ENCODE peak calls at places on chromosome 17, in seven cellular contexts. R, G, A, E, V, X and U are unnamed samples.

GRCh38 chr17:59330314-59330942 is 1.0 kb upstream of the YPEL2 start:
- DNase-seq in R (peak), G (no peak), A (peak), E (peak), V (no peak), X (peak), U (peak)

GRCh38 chr17:47678196-47678595 is 15.8 kb upstream of the TBKBP1 start:
- DNase-seq in R (no peak), G (no peak), A (no peak), E (no peak), V (no peak), X (no peak), U (no peak)

GRCh38 chr17:7850970-7851437 is 3.9 kb upstream of the TMEM88 start:
- DNase-seq in R (no peak), G (no peak), A (no peak), E (no peak), V (peak), X (no peak), U (peak)

GRCh38 chr17:2190014-2190413 is 113.6 kb downstream of the SMG6 start:
- DNase-seq in R (no peak), G (no peak), A (no peak), E (no peak), V (no peak), X (no peak), U (no peak)

GRCh38 chr17:55005520-55005919 is 37.0 kb downstream of the STXBP4 start:
- DNase-seq in R (no peak), G (no peak), A (peak), E (no peak), V (no peak), X (peak), U (no peak)

GRCh38 chr17:44004761-44005526 is 522 bp downstream of the NAGS start:
- DNase-seq in R (peak), G (no peak), A (peak), E (no peak), V (peak), X (no peak), U (peak)

GRCh38 chr17:49375544-49375943 is 13.5 kb upstream of the ZNF652 start:
- DNase-seq in R (no peak), G (no peak), A (no peak), E (no peak), V (no peak), X (no peak), U (no peak)

GRCh38 chr17:36722121-36722902 is 120.9 kb downstream of the MRM1 start:
- DNase-seq in R (peak), G (peak), A (no peak), E (peak), V (peak), X (no peak), U (peak)

GRCh38 chr17:38786372-38786771 is 13.0 kb downstream of the PIP4K2B start:
- DNase-seq in R (no peak), G (no peak), A (no peak), E (no peak), V (no peak), X (no peak), U (no peak)

GRCh38 chr17:50240876-50241275 is 33.4 kb upstream of the TMEM92 start:
- DNase-seq in R (no peak), G (no peak), A (no peak), E (no peak), V (no peak), X (no peak), U (no peak)

GRCh38 chr17:67548693-67549092 is 169.0 kb upstream of the NOL11 start:
- DNase-seq in R (no peak), G (no peak), A (no peak), E (no peak), V (no peak), X (no peak), U (no peak)

GRCh38 chr17:49496183-49496865 is 1.2 kb downstream of the NGFR start:
- DNase-seq in R (peak), G (peak), A (no peak), E (peak), V (peak), X (peak), U (peak)

GRCh38 chr17:39429600-39429999 is 21.5 kb downstream of the MED1 start:
- DNase-seq in R (no peak), G (no peak), A (no peak), E (no peak), V (no peak), X (no peak), U (no peak)

GRCh38 chr17:37648555-37648954 is 5.3 kb upstream of the DDX52 start:
- DNase-seq in R (no peak), G (no peak), A (peak), E (no peak), V (no peak), X (peak), U (no peak)

GRCh38 chr17:20073056-20073979 is 64.2 kb downstream of the SPECC1 start:
- DNase-seq in R (peak), G (peak), A (no peak), E (no peak), V (peak), X (peak), U (peak)

GRCh38 chr17:34114174-34114573 is 140.9 kb upstream of the CCL2 start:
- DNase-seq in R (no peak), G (no peak), A (no peak), E (no peak), V (no peak), X (no peak), U (no peak)

GRCh38 chr17:81959362-81960129 is 1.4 kb downstream of the NOTUM start:
- DNase-seq in R (peak), G (peak), A (no peak), E (peak), V (peak), X (peak), U (peak)
- H3K4me3 ChIP-seq in R (peak), G (peak), A (no peak), E (peak), V (peak), X (no peak), U (no peak)

GRCh38 chr17:42531455-42532354 is 4.3 kb upstream of the NAGLU start:
- DNase-seq in R (peak), G (peak), A (peak), E (no peak), V (peak), X (peak), U (peak)
- TF ChIP-seq CTCF in R (peak), G (peak), A (peak), E (peak), V (no peak), X (peak), U (peak)

GRCh38 chr17:40556884-40557414 is 8.3 kb downstream of the CCR7 start:
- DNase-seq in R (no peak), G (no peak), A (no peak), E (no peak), V (no peak), X (no peak), U (peak)

GRCh38 chr17:40553694-40554534 is 11.4 kb downstream of the CCR7 start:
- DNase-seq in R (no peak), G (peak), A (no peak), E (no peak), V (no peak), X (no peak), U (peak)

GRCh38 chr17:40556198-40556661 is 9.0 kb downstream of the CCR7 start:
- DNase-seq in R (no peak), G (no peak), A (no peak), E (no peak), V (no peak), X (no peak), U (no peak)

GRCh38 chr17:40554646-40555295 is 10.5 kb downstream of the CCR7 start:
- DNase-seq in R (no peak), G (no peak), A (no peak), E (no peak), V (no peak), X (no peak), U (no peak)

DNA sequence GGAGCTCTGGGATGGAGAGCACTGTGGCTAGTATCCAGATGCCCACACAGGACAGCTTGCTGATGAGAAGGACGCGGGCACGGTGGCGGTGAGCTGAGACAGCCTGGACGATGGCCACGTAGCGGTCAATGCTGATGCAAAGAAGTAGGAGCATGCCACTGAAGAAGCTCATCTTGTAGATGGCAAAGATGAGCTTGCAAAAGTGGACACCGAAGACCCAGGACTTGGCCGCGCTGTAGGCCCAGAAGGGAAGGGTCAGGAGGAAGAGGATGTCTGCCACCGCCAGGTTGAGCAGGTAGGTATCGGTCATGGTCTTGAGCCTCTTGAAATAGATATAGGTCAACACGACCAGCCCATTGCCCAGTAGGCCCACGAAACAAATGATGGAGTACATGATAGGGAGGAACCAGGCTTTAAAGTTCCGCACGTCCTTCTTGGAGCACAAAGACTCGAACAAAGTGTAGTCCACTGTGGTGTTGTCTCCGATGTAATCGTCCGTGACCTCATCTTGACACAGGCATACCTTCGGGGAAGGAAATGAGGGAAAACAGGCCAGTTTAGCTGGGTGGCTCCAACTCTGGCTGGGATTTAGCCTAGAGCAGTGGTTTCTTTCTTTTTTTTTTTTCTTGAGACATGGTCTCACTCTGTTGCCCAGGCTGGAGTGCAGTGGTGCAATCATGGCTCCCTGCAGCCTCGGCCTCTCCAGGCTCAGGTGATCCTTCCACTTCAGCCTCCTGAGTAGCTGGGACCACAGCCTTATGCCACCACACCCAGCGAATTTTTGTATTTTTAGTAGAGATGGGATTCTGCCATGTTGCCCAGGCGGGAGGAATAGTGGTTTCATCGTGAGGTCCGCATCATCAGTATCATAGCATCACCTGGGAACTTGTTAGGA is 9.7 kb downstream of the CCR7 start:
- DNase-seq in R (no peak), G (no peak), A (no peak), E (no peak), V (no peak), X (no peak), U (peak)
- H3K4me3 ChIP-seq in R (no peak), G (no peak), A (no peak), E (no peak), V (no peak), X (no peak), U (no peak)

GRCh38 chr17:18045691-18046090 is 6.5 kb downstream of the GID4 start:
- DNase-seq in R (no peak), G (no peak), A (no peak), E (no peak), V (no peak), X (no peak), U (no peak)
- TF ChIP-seq CTCF in R (no peak), G (no peak), A (no peak), E (no peak), V (no peak), X (no peak), U (no peak)

DNA sequence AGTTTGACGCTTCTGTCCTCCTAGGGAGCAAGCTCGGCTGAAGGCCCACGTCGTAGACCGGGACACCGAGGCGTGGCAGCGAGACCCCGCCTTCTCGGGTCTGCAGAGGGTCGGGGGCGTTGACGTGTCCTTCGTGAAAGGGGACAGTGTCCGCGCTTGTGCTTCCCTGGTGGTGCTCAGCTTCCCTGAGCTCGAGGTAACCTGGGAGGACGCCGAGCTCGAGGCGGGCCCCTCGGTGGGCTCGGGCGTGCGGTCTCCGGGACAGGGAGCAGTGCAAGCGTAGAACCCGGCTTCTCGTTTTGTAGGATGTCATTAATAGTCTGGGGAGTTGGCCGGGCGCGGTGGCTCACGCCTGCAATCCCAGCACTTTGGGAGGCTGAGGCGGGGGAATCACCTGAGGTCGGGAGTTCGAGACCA is 667 bp downstream of the ENDOV start:
- DNase-seq in R (no peak), G (no peak), A (no peak), E (no peak), V (no peak), X (no peak), U (no peak)
- H3K4me3 ChIP-seq in R (peak), G (peak), A (peak), E (peak), V (peak), X (peak), U (peak)

GRCh38 chr17:65231086-65231485 is 93.9 kb downstream of the RGS9 start:
- DNase-seq in R (no peak), G (no peak), A (no peak), E (no peak), V (no peak), X (no peak), U (no peak)
- TF ChIP-seq CTCF in R (no peak), G (no peak), A (no peak), E (no peak), V (no peak), X (no peak), U (no peak)

DNA sequence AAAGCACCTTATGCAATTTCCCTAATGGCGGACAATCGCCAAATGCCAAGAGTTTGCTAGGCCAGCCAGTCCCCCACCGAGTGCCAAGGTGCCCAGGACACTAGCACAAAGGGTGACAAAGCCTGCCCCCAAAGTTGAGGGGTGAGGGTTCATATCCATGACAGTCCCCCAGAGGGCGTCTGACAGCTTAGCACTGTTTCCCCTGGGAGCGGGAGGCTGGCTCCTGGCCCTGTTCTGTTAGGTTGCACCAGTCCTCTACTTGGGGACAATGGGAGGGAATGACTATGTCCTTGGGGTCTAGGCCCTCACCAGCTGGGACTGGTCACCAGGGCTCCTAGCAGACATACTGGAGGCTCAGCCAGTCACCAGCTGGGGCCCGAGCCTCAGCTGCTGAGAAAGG is 66.9 kb downstream of the MYO18A start:
- DNase-seq in R (no peak), G (peak), A (no peak), E (no peak), V (no peak), X (no peak), U (no peak)
- H3K4me3 ChIP-seq in R (no peak), G (no peak), A (no peak), E (no peak), V (no peak), X (no peak), U (no peak)

GRCh38 chr17:72340836-72341235 is 220.0 kb downstream of the SOX9 start:
- DNase-seq in R (no peak), G (no peak), A (no peak), E (no peak), V (no peak), X (no peak), U (no peak)

GRCh38 chr17:72338304-72338703 is 217.5 kb downstream of the SOX9 start:
- DNase-seq in R (no peak), G (no peak), A (no peak), E (no peak), V (no peak), X (no peak), U (no peak)

GRCh38 chr17:72336026-72336803 is 215.4 kb downstream of the SOX9 start:
- DNase-seq in R (no peak), G (no peak), A (no peak), E (no peak), V (no peak), X (no peak), U (peak)

GRCh38 chr17:72336804-72337070 is 215.9 kb downstream of the SOX9 start:
- DNase-seq in R (no peak), G (no peak), A (no peak), E (no peak), V (no peak), X (no peak), U (no peak)

GRCh38 chr17:72338847-72339790 is 218.3 kb downstream of the SOX9 start:
- DNase-seq in R (no peak), G (no peak), A (peak), E (no peak), V (no peak), X (no peak), U (peak)
- TF ChIP-seq CTCF in R (no peak), G (no peak), A (no peak), E (no peak), V (no peak), X (no peak), U (no peak)